ENCODE peak calls at places on chromosomes 3 and 15, in six cellular contexts. A, T, F, N, S and I are unnamed samples.

GRCh38 chr3:16803019-16803418 is 81.7 kb upstream of the PLCL2 start:
- DNase-seq in T (no peak), F (no peak), A (no peak), S (no peak), N (no peak), I (no peak)

GRCh38 chr3:169365993-169366915 is 297.3 kb downstream of the MECOM start:
- DNase-seq in A (no peak), N (no peak), F (no peak), S (no peak), T (no peak), I (no peak)

GRCh38 chr3:133821767-133822638 is 16.4 kb downstream of the SRPRB start:
- DNase-seq in F (no peak), S (peak; percentile 23), T (no peak), A (no peak), N (no peak), I (no peak)

GRCh38 chr15:66886241-66886675 is 179.1 kb upstream of the SMAD3 start:
- DNase-seq in F (no peak), A (no peak), N (no peak), T (peak; percentile 11), S (no peak), I (no peak)

GRCh38 chr3:195903950-195904290 is 4.4 kb downstream of the TNK2 start:
- DNase-seq in A (no peak), T (no peak), N (no peak), F (no peak), S (no peak), I (peak; percentile 36)

GRCh38 chr15:35450492-35450891 is 95.5 kb downstream of the DPH6 start:
- DNase-seq in T (no peak), F (no peak), S (no peak), N (no peak), A (no peak), I (no peak)

GRCh38 chr15:78477295-78477694 is 30.1 kb upstream of the HYKK start:
- DNase-seq in F (no peak), A (no peak), T (no peak), N (no peak), S (no peak), I (no peak)

GRCh38 chr3:17111556-17111955 is 226.8 kb downstream of the PLCL2 start:
- DNase-seq in F (no peak), A (no peak), S (no peak), N (no peak), T (no peak), I (no peak)

GRCh38 chr3:9028134-9028533 is 64.9 kb upstream of the RAD18 start:
- DNase-seq in N (no peak), F (peak; percentile 97), T (no peak), S (peak; percentile 34), A (no peak), I (peak; percentile 88)

GRCh38 chr3:72738752-72739520 is 109.3 kb downstream of the SHQ1 start:
- DNase-seq in A (peak; percentile 57), T (peak; percentile 82), N (peak; percentile 67), S (peak; percentile 35), F (no peak), I (peak; percentile 67)

GRCh38 chr3:125045965-125046364 is 9.8 kb downstream of the HEG1 start:
- DNase-seq in A (no peak), N (no peak), S (no peak), T (no peak), F (no peak), I (no peak)

GRCh38 chr15:97479957-97480356 is 480.5 kb upstream of the ARRDC4 start:
- DNase-seq in F (no peak), A (no peak), T (no peak), N (no peak), S (no peak), I (no peak)

GRCh38 chr3:38478901-38479300 is 17.2 kb upstream of the EXOG start:
- DNase-seq in N (no peak), T (no peak), A (no peak), S (no peak), F (no peak), I (no peak)

GRCh38 chr3:28972921-28973320 is 307.9 kb upstream of the RBMS3 start:
- DNase-seq in A (no peak), T (no peak), F (no peak), N (no peak), S (no peak), I (no peak)

DNA sequence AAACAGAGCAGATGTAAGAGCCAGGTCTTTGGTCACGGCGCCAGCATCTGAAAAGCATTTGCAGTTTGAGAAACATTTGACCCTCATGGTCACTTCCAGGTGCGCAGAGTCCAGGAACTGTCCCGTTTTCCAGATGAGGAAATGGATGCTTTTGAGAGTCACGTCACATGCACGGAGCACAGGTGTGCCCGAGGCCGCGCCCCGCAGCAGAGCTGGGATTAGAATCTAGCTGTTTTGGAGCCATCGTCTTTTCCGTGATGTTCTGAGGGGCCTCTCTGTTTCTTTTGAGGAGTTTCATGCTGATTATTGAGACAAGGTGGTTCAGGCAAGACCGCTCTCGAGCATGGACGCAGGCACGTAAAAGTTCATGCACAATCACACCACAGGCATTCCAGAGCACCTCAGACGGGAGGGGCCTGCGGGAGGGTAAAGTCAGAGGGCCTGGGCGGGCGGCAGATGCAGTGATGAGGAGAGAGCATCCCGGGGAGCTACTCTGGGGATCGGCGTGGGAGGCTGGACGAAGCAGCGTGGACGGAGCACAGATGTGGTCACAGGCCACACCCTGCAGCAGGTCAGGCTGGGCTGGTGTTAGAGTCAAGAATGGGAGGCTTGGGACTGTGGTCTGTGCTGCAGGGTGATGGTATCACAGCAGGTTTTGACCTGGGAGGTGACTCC is 139.2 kb upstream of the MEF2A start:
- DNase-seq in T (no peak), S (no peak), N (no peak), A (no peak), F (no peak), I (no peak)
- H3K27ac ChIP-seq in T (no peak overlapping the region), S (no peak overlapping the region), N (no peak overlapping the region), A (no peak overlapping the region), F (no peak overlapping the region), I (peak overlapping the region; percentile 88)

GRCh38 chr3:120602682-120603081 is 6.5 kb downstream of the NDUFB4 start:
- DNase-seq in S (no peak), A (no peak), N (no peak), F (no peak), T (no peak), I (no peak)
- H3K36me3 ChIP-seq in S (no peaks in the 10 kb centered on the region), A (peaks cover 14% of the 10 kb centered on the region), N (peaks cover 23% of the 10 kb centered on the region), F (no peaks in the 10 kb centered on the region), T (peaks cover 40% of the 10 kb centered on the region), I (peaks cover 52% of the 10 kb centered on the region)

GRCh38 chr15:23536659-23537058 is 28.8 kb upstream of the MKRN3 start:
- DNase-seq in N (no peak), F (no peak), S (no peak), T (no peak), A (no peak), I (no peak)

GRCh38 chr15:23538657-23539056 is 26.8 kb upstream of the MKRN3 start:
- DNase-seq in T (no peak), A (no peak), F (no peak), N (no peak), S (no peak), I (no peak)

GRCh38 chr15:23539892-23540291 is 25.6 kb upstream of the MKRN3 start:
- DNase-seq in N (no peak), F (no peak), S (no peak), A (no peak), T (no peak), I (no peak)
- H3K27ac ChIP-seq in N (no peak overlapping the region), F (no peak overlapping the region), S (no peak overlapping the region), A (no peak overlapping the region), T (no peak overlapping the region), I (no peak overlapping the region)

DNA sequence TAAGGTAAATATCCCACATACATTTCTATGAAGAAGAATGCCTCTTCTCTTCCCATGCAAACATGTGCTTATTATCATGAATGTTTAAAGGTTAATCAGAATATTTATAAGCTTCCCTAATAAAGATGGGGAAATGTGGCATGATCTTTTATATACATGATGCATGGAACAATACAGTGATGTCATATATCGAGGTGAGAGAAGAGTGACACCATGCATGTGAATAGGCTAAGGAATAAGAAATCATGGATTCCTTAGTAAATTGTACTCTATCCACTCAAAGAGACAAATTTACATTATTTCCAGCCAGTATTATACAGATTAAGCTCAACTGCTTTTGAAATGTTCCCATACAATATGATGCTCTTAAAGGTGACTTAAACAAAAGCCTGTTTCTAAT is 1035.3 kb downstream of the ROBO1 start:
- DNase-seq in F (no peak), S (no peak), N (no peak), A (no peak), T (no peak), I (no peak)
- H3K36me3 ChIP-seq in F (no peaks in the 10 kb centered on the region), S (no peaks in the 10 kb centered on the region), N (no peaks in the 10 kb centered on the region), A (no peaks in the 10 kb centered on the region), T (no peaks in the 10 kb centered on the region), I (no peaks in the 10 kb centered on the region)

DNA sequence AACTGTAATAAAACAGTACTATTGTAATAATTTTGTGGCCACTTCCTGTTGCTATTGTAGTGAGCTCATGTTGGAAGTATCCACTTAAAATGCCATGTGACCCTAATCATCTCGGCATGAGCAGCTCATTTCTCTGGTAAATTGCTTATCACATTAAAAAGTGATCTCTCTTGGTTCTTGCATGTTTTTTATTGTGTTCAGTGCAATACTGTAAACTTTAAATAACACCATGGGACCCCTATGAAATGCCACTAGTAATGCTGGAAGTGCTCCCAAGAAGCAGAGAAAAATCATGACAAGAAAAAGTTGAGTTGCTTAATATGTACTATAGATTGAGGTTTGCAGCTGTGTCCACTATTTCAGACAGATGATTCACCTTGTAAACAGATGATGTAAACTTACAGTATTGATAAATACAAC is 45.6 kb downstream of the NMD3 start:
- DNase-seq in F (no peak), A (no peak), T (no peak), N (no peak), S (no peak), I (no peak)
- H3K27ac ChIP-seq in F (no peak overlapping the region), A (no peak overlapping the region), T (no peak overlapping the region), N (no peak overlapping the region), S (no peak overlapping the region), I (no peak overlapping the region)

GRCh38 chr15:43194775-43195174 is 9.6 kb downstream of the CCNDBP1 start:
- DNase-seq in A (no peak), N (no peak), F (no peak), T (no peak), S (no peak), I (no peak)
- H3K36me3 ChIP-seq in A (peaks cover 50% of the 10 kb centered on the region), N (peaks cover 48% of the 10 kb centered on the region), F (no peaks in the 10 kb centered on the region), T (peaks cover 3% of the 10 kb centered on the region), S (no peaks in the 10 kb centered on the region), I (peaks cover 82% of the 10 kb centered on the region)

GRCh38 chr15:29672446-29672845 is 149.8 kb downstream of the TJP1 start:
- DNase-seq in N (no peak), S (no peak), T (no peak), A (no peak), F (no peak), I (no peak)

GRCh38 chr15:29675791-29676301 is 146.4 kb downstream of the TJP1 start:
- DNase-seq in S (no peak), F (no peak), A (no peak), T (peak; percentile 72), N (no peak), I (no peak)

GRCh38 chr15:29672923-29673809 is 149.1 kb downstream of the TJP1 start:
- DNase-seq in T (peak; percentile 13), S (no peak), F (no peak), N (no peak), A (no peak), I (no peak)

GRCh38 chr15:29676961-29677402 is 145.3 kb downstream of the TJP1 start:
- DNase-seq in N (no peak), S (no peak), F (no peak), A (no peak), T (no peak), I (no peak)

GRCh38 chr15:29674661-29675533 is 147.4 kb downstream of the TJP1 start:
- DNase-seq in N (no peak), S (no peak), A (no peak), T (peak; percentile 93), F (peak; percentile 56), I (peak; percentile 71)
- H3K27ac ChIP-seq in N (no peak overlapping the region), S (peak overlapping the region; percentile 65), A (no peak overlapping the region), T (no peak overlapping the region), F (no peak overlapping the region), I (peak overlapping the region; percentile 33)